ENCODE peak calls at places on chromosomes 2 and 18, in seven cellular contexts. Y is mesendoderm, V is H9, H is IMR-90, O is H1, D is mesenchymal stem cell, E is trophoblast cell. U is an unnamed sample.

GRCh38 chr2:179898873-179899272 is 37.5 kb upstream of the ZNF385B start:
- DNase-seq in Y (peak; percentile 91), V (peak; percentile 78), H (peak; percentile 17), O (peak; percentile 77), D (peak; percentile 44), E (peak; percentile 63), U (peak; percentile 35)

GRCh38 chr2:147008481-147008880 is 836.3 kb upstream of the ACVR2A start:
- DNase-seq in Y (no peak), V (no peak), H (no peak), O (no peak), D (no peak), E (no peak), U (no peak)

GRCh38 chr2:192960945-192961344 is 766.2 kb upstream of the TMEFF2 start:
- DNase-seq in Y (no peak), V (no peak), H (no peak), O (no peak), D (no peak), E (peak; percentile 15), U (no peak)

GRCh38 chr2:20490300-20491181 is 43.7 kb downstream of the RHOB start:
- DNase-seq in Y (no peak), V (no peak), H (peak; percentile 72), O (no peak), D (no peak), E (no peak), U (no peak)

GRCh38 chr2:85971369-85971768 is 82.6 kb upstream of the ST3GAL5 start:
- DNase-seq in Y (no peak), V (no peak), H (peak; percentile 74), O (no peak), D (peak; percentile 33), E (no peak), U (no peak)

GRCh38 chr18:79200546-79201268 is 131.5 kb downstream of the ATP9B start:
- DNase-seq in Y (peak; percentile 53), V (peak; percentile 85), H (peak; percentile 25), O (no peak), D (peak; percentile 25), E (peak; percentile 37), U (peak; percentile 30)

GRCh38 chr2:85156141-85156540 is 22.9 kb downstream of the TCF7L1 start:
- DNase-seq in Y (no peak), V (no peak), H (peak; percentile 23), O (no peak), D (no peak), E (no peak), U (no peak)

GRCh38 chr2:108169982-108170625 is 69.7 kb upstream of the SULT1C3 start:
- DNase-seq in Y (peak; percentile 56), V (peak; percentile 35), H (peak; percentile 18), O (peak; percentile 54), D (peak; percentile 17), E (peak; percentile 66), U (no peak)

GRCh38 chr2:64400103-64400728 is 53.7 kb upstream of the LGALSL start:
- DNase-seq in Y (peak; percentile 27), V (no peak), H (no peak), O (no peak), D (no peak), E (no peak), U (no peak)
- H3K4me2 ChIP-seq in Y (no peak overlapping the region), V (no peak overlapping the region), H (no peak overlapping the region), O (no peak overlapping the region), D (no peak overlapping the region), E (peak overlapping the region; percentile 12), U (no peak overlapping the region)

GRCh38 chr2:11285499-11285898 is 58.9 kb downstream of the ROCK2 start:
- DNase-seq in Y (no peak), V (no peak), H (no peak), O (no peak), D (no peak), E (no peak), U (no peak)
- H3K23ac ChIP-seq in Y (no peak overlapping the region), V (no peak overlapping the region), H (no peak overlapping the region), O (no peak overlapping the region), D (no peak overlapping the region), E (no peak overlapping the region), U (no peak overlapping the region)

GRCh38 chr2:123073956-123074355 is 951.1 kb upstream of the CNTNAP5 start:
- DNase-seq in Y (no peak), V (no peak), H (no peak), O (no peak), D (peak; percentile 20), E (no peak), U (no peak)

GRCh38 chr2:123077101-123077500 is 948.0 kb upstream of the CNTNAP5 start:
- DNase-seq in Y (no peak), V (no peak), H (no peak), O (no peak), D (no peak), E (no peak), U (no peak)

DNA sequence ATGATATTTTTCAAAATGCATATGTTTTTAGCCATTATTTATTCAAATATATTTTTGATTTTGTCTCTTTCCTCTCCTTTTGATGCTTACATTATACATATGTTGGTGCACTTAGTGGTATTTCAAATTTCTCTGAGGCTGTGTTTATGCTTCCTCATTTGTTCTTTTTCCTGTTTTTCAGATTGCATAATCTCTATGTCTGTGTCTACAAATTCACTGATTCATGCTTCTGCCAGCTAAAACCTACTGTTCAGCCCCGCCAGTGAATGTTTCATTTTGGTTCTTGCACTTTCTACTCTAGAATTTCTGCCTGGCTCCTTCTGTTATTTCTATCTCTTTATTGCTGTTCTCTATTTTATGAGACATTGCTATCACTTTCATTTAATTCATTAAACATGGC is 951.7 kb upstream of the CNTNAP5 start:
- DNase-seq in Y (no peak), V (no peak), H (no peak), O (no peak), D (peak; percentile 13), E (no peak), U (no peak)
- H3K18ac ChIP-seq in Y (no peak overlapping the region), V (no peak overlapping the region), H (no peak overlapping the region), O (no peak overlapping the region), D (no peak overlapping the region), E (no peak overlapping the region), U (no peak overlapping the region)

GRCh38 chr2:74225698-74226459 is 27.5 kb downstream of the MTHFD2 start:
- DNase-seq in Y (no peak), V (no peak), H (no peak), O (no peak), D (no peak), E (no peak), U (no peak)
- H3K4me2 ChIP-seq in Y (no peak overlapping the region), V (no peak overlapping the region), H (no peak overlapping the region), O (no peak overlapping the region), D (no peak overlapping the region), E (no peak overlapping the region), U (no peak overlapping the region)

GRCh38 chr2:234626566-234627130 is 129.8 kb upstream of the ARL4C start:
- DNase-seq in Y (no peak), V (no peak), H (no peak), O (no peak), D (no peak), E (peak; percentile 52), U (no peak)
- H3K23ac ChIP-seq in Y (no peak overlapping the region), V (no peak overlapping the region), H (no peak overlapping the region), O (no peak overlapping the region), D (no peak overlapping the region), E (no peak overlapping the region), U (no peak overlapping the region)

GRCh38 chr18:61651145-61651879 is 241.5 kb downstream of the RNF152 start:
- DNase-seq in Y (no peak), V (no peak), H (no peak), O (no peak), D (no peak), E (no peak), U (no peak)
- H3K18ac ChIP-seq in Y (no peak overlapping the region), V (no peak overlapping the region), H (no peak overlapping the region), O (no peak overlapping the region), D (no peak overlapping the region), E (no peak overlapping the region), U (no peak overlapping the region)

DNA sequence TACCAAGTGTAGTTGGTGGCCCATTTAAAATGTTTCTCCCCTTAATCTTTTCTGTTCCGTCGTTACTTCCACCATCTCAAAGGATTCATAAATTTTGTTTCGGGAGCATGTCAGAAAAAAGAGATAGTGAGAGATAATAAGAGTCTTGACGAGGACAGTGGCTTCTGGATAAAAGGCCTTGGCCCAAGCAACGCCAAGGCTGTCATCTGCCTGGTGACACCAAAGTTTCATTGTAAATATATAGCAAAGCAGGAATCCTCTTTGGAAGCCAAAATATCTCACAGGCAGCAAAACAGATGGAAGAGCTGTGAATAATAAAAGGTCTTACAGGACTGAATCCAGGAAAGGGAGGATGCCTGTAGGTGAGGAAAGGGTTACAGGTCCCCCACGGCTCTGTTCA is 382.9 kb downstream of the OSR1 start:
- DNase-seq in Y (no peak), V (no peak), H (no peak), O (no peak), D (no peak), E (no peak), U (no peak)
- H3K4me2 ChIP-seq in Y (no peak overlapping the region), V (no peak overlapping the region), H (peak overlapping the region; percentile 15), O (no peak overlapping the region), D (no peak overlapping the region), E (no peak overlapping the region), U (no peak overlapping the region)

DNA sequence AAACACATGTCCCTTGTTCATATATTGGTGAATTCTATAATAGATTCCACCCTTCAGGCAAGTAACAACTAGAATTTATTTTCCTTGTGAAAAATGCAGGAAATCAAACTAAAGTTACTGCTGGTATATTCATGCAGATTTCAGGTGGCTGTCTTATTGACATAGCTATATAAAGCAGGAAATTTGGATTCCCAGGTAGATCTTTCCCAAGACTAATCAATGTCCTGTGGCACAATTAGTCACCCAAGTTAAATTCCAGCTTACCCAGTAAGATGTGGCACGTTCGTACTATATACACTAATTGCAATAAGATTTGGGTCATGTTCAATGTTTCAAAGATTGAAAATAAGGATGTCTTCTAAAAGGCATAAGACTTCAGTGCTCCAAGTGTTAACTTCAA is 42.0 kb downstream of the MYO5B start:
- DNase-seq in Y (no peak), V (no peak), H (no peak), O (no peak), D (no peak), E (no peak), U (no peak)
- H3K23ac ChIP-seq in Y (no peak overlapping the region), V (no peak overlapping the region), H (no peak overlapping the region), O (no peak overlapping the region), D (no peak overlapping the region), E (no peak overlapping the region), U (no peak overlapping the region)

DNA sequence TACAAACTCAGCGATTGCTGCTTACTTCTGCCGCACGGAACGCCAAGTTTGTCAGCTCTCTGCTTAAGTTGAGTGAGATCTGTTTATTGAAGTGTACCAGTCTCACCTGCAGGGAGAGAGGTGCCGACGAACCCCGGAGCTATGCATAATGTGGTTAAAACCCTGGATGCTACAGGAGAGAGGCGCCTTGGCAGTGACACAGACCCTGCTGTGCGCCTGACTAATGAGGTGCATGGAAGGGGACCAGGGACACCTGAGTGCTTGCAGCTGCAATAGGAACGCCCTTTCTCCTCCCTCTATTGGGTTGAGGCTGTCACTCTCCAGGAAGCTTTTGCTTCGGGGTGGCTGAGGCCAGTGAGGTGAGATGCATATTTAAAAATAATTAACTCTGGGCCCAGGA is 1.0 kb downstream of the SLC9A2 start:
- DNase-seq in Y (peak; percentile 22), V (peak; percentile 64), H (no peak), O (no peak), D (no peak), E (no peak), U (no peak)
- H3K18ac ChIP-seq in Y (no peak overlapping the region), V (no peak overlapping the region), H (no peak overlapping the region), O (no peak overlapping the region), D (no peak overlapping the region), E (no peak overlapping the region), U (no peak overlapping the region)

GRCh38 chr18:35141567-35142269 is 99.1 kb upstream of the ZNF397 start:
- DNase-seq in Y (no peak), V (no peak), H (no peak), O (no peak), D (no peak), E (no peak), U (no peak)
- H3K4me2 ChIP-seq in Y (no peak overlapping the region), V (no peak overlapping the region), H (no peak overlapping the region), O (no peak overlapping the region), D (no peak overlapping the region), E (no peak overlapping the region), U (no peak overlapping the region)